ENCODE peak calls at places on chromosome 18, in eight cellular contexts. S, P, Y, E, B, Z, W and F are unnamed samples.

GRCh38 chr18:22167471-22168151 is 1.8 kb upstream of the GATA6 start:
- DNase-seq in B (peak; percentile 48), Z (peak; percentile 41), Y (no peak), E (no peak), S (no peak), P (no peak), W (no peak), F (peak; percentile 73)

GRCh38 chr18:9516437-9517064 is 41.2 kb downstream of the RALBP1 start:
- DNase-seq in S (peak; percentile 55), P (no peak), B (no peak), Z (no peak), E (no peak), W (no peak), Y (no peak), F (no peak)

GRCh38 chr18:54119524-54120019 is 104.9 kb downstream of the MBD2 start:
- DNase-seq in E (no peak), P (no peak), W (peak; percentile 14), Y (peak; percentile 39), B (no peak), S (peak; percentile 66), Z (peak; percentile 8), F (no peak)

GRCh38 chr18:9700261-9700796 is 7.8 kb upstream of the RAB31 start:
- DNase-seq in S (no peak), Y (no peak), E (no peak), B (no peak), P (no peak), W (no peak), Z (no peak), F (no peak)

GRCh38 chr18:34600118-34600517 is 110.0 kb upstream of the DTNA start:
- DNase-seq in E (no peak), S (no peak), Z (no peak), P (no peak), B (no peak), W (no peak), Y (no peak), F (no peak)

GRCh38 chr18:64134044-64134757 is 14.7 kb downstream of the LINC00305 start:
- DNase-seq in Z (no peak), W (no peak), B (no peak), S (no peak), Y (peak; percentile 57), E (no peak), P (no peak), F (no peak)

GRCh38 chr18:51864219-51864965 is 475.6 kb upstream of the DCC start:
- DNase-seq in S (no peak), Y (no peak), P (no peak), W (no peak), E (no peak), Z (no peak), B (no peak), F (no peak)

GRCh38 chr18:2883137-2883671 is 36.4 kb downstream of the EMILIN2 start:
- DNase-seq in P (no peak), B (peak; percentile 50), Y (no peak), S (peak; percentile 83), E (no peak), W (no peak), Z (no peak), F (peak; percentile 61)

GRCh38 chr18:36355511-36355910 is 58.0 kb downstream of the FHOD3 start:
- DNase-seq in S (no peak), Y (no peak), Z (no peak), E (no peak), B (no peak), W (no peak), P (no peak), F (no peak)

GRCh38 chr18:8949206-8949605 is 153.3 kb upstream of the NDUFV2 start:
- DNase-seq in P (no peak), S (no peak), E (no peak), W (no peak), Z (no peak), Y (no peak), B (no peak), F (no peak)

GRCh38 chr18:75170916-75171315 is 38.0 kb downstream of the PTGR3 start:
- DNase-seq in S (no peak), Z (no peak), B (no peak), Y (no peak), E (no peak), W (no peak), P (no peak), F (no peak)

GRCh38 chr18:55343396-55344073 is 244.5 kb downstream of the TCF4 start:
- DNase-seq in S (no peak), E (no peak), W (no peak), P (no peak), Z (no peak), B (no peak), Y (no peak), F (no peak)
- H3K4me1 ChIP-seq in S (no peaks in the 10 kb centered on the region), E (peaks cover 17% of the 10 kb centered on the region), W (no peaks in the 10 kb centered on the region), P (no peaks in the 10 kb centered on the region), Z (no peaks in the 10 kb centered on the region), B (no peaks in the 10 kb centered on the region), Y (no peaks in the 10 kb centered on the region), F (peaks cover 4% of the 10 kb centered on the region)

DNA sequence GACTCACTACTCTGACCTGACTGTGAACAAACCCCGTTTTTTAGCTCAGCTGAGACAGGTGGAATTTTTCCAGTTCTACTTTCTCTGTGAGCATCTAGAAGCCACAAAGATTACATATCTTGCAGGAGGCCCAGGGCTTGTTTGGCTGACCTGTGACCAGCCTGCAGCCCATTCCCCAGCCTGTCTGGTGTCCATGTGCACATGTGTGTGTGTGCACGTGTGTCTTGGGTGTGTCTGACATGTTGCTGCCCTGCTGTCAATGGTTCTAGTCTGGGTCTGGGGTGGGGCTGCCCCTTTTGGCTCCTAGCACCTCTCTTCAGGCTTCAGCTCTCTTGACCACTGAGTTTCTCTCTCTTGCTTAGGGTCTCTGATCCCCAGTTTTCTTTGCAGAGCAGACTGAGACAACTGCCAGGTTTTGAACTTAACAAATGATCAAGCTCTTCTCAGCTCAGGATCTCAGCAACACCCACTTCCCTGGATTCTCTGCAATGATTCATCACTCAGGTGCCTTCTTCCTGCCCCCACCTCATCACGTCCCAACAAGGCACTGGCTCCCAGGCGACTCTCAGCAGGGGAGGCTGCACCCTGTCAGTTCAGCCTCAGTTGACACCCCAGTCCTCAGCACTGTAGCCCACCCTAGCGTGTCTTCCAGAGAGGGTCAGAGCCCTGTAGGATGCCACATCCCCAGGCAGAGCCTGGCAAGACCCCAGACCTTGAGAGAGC is 130.3 kb downstream of the CELF4 start:
- DNase-seq in S (no peak), Y (no peak), E (no peak), B (no peak), W (no peak), Z (no peak), P (no peak), F (no peak)
- H3K4me1 ChIP-seq in S (no peaks in the 10 kb centered on the region), Y (peaks cover 10% of the 10 kb centered on the region), E (no peaks in the 10 kb centered on the region), B (no peaks in the 10 kb centered on the region), W (no peaks in the 10 kb centered on the region), Z (no peaks in the 10 kb centered on the region), P (no peaks in the 10 kb centered on the region), F (no peaks in the 10 kb centered on the region)

GRCh38 chr18:48838166-48838775 is 112.5 kb downstream of the SMAD7 start:
- DNase-seq in E (no peak), S (no peak), W (no peak), B (no peak), Y (no peak), Z (no peak), P (no peak), F (peak; percentile 9)
- H3K4me1 ChIP-seq in E (peaks cover 67% of the 10 kb centered on the region), S (peaks cover 49% of the 10 kb centered on the region), W (no peaks in the 10 kb centered on the region), B (peaks cover 8% of the 10 kb centered on the region), Y (peaks cover 23% of the 10 kb centered on the region), Z (peaks cover 72% of the 10 kb centered on the region), P (peaks cover 97% of the 10 kb centered on the region), F (peaks cover 17% of the 10 kb centered on the region)

GRCh38 chr18:57708288-57708687 is 86.7 kb upstream of the NARS1 start:
- DNase-seq in E (no peak), W (no peak), Z (no peak), Y (no peak), B (no peak), P (no peak), S (no peak), F (no peak)
- H3K4me1 ChIP-seq in E (peaks cover 99% of the 10 kb centered on the region), W (peaks cover 3% of the 10 kb centered on the region), Z (peaks cover 40% of the 10 kb centered on the region), Y (no peaks in the 10 kb centered on the region), B (no peaks in the 10 kb centered on the region), P (no peaks in the 10 kb centered on the region), S (no peaks in the 10 kb centered on the region), F (peaks cover 5% of the 10 kb centered on the region)

DNA sequence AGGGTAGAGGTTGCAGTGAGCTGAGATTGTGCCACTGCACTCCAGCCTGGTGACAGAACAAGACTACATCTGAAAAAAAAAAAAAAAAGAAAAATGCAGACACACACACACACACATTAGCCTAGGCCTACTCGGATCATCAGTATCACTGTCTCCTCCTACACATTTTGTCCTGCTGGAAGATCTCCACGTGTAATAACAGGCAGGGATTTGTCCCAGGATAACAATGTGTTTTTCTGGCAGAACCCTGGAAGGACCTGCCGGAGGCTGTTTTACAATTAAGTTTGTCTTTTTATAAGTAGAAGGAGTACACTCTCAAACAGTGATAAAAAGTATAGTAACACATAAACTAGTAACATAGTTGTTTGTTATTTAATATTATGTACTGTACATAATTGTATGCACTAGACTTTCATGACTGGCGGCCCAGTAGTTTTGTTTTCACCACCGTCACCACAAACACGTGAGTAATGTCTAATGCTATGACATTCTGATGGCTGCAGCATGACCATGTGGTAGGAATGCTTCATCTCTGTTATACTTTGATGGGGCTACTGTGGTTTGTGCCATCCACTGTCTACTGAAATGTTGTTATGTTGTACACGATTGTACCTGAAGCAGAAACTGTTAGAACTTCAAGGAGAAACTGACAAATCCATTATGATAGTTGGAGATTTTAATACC is 130.6 kb downstream of the ATP9B start:
- DNase-seq in B (no peak), S (peak; percentile 15), E (no peak), Z (no peak), Y (no peak), P (no peak), W (peak; percentile 40), F (no peak)
- H3K4me1 ChIP-seq in B (no peaks in the 10 kb centered on the region), S (no peaks in the 10 kb centered on the region), E (no peaks in the 10 kb centered on the region), Z (no peaks in the 10 kb centered on the region), Y (no peaks in the 10 kb centered on the region), P (no peaks in the 10 kb centered on the region), W (no peaks in the 10 kb centered on the region), F (no peaks in the 10 kb centered on the region)